ENCODE peak calls at places on chromosomes 3 and 15, in six cellular contexts. H is DND-41, N is fibroblast of lung, C is hepatocyte, A is GM23338, L is GM23248. I is an unnamed sample.

GRCh38 chr3:79018671-79019136 is 749.1 kb downstream of the ROBO1 start:
- DNase-seq in N (peak; percentile 75), C (peak; percentile 70), A (peak; percentile 77), L (peak; percentile 91), H (no peak), I (peak; percentile 59)

GRCh38 chr15:77032647-77033416 is 37.9 kb downstream of the PSTPIP1 start:
- DNase-seq in N (no peak), L (no peak), H (no peak), A (no peak), C (no peak), I (no peak)

GRCh38 chr3:168996622-168997021 is 666.9 kb downstream of the MECOM start:
- DNase-seq in H (no peak), L (no peak), C (peak; percentile 16), A (no peak), N (no peak), I (no peak)

GRCh38 chr3:111998661-111999641 is at the start of gene TAGLN3:
- DNase-seq in A (peak; percentile 78), C (peak; percentile 45), L (peak; percentile 56), H (no peak), N (peak; percentile 58), I (peak; percentile 39)

GRCh38 chr15:68379759-68380290 is 52.1 kb downstream of the ITGA11 start:
- DNase-seq in N (no peak), A (no peak), H (peak; percentile 30), C (no peak), L (no peak), I (no peak)

GRCh38 chr3:98697225-98697624 is 65.9 kb upstream of the ST3GAL6 start:
- DNase-seq in A (no peak), C (no peak), H (no peak), L (no peak), N (peak; percentile 30), I (no peak)

GRCh38 chr3:196563721-196564225 is 4.6 kb downstream of the WDR53 start:
- DNase-seq in H (no peak), A (no peak), N (peak; percentile 52), C (no peak), L (peak; percentile 27), I (peak; percentile 32)

GRCh38 chr15:72118400-72118978 is at the start of gene SENP8:
- DNase-seq in L (peak; percentile 87), A (peak; percentile 74), N (no peak), C (no peak), H (no peak), I (no peak)

GRCh38 chr3:59251899-59252298 is 202.1 kb upstream of the CFAP20DC start:
- DNase-seq in C (no peak), A (no peak), H (no peak), N (peak; percentile 89), L (no peak), I (peak; percentile 87)

GRCh38 chr3:17771177-17772048 is 29.0 kb upstream of the TBC1D5 start:
- DNase-seq in A (no peak), H (no peak), C (no peak), N (no peak), L (no peak), I (no peak)

GRCh38 chr3:171284308-171285075 is 175.7 kb downstream of the TNIK start:
- DNase-seq in N (peak; percentile 98), C (peak; percentile 54), A (no peak), H (no peak), L (peak; percentile 98), I (peak; percentile 98)

GRCh38 chr3:40201770-40202169 is 107.7 kb upstream of the EIF1B start:
- DNase-seq in A (no peak), L (no peak), N (no peak), C (no peak), H (no peak), I (no peak)

GRCh38 chr3:186342197-186342596 is 19.8 kb downstream of the DGKG start:
- DNase-seq in A (no peak), L (no peak), H (no peak), N (no peak), C (no peak), I (no peak)

GRCh38 chr3:147737411-147737810 is 328.2 kb downstream of the ZIC1 start:
- DNase-seq in L (no peak), A (no peak), C (no peak), H (no peak), N (no peak), I (no peak)

GRCh38 chr3:169497567-169498257 is 165.8 kb downstream of the MECOM start:
- DNase-seq in A (no peak), H (no peak), C (no peak), L (no peak), N (peak; percentile 82), I (peak; percentile 80)

GRCh38 chr3:127889976-127890650 is 24.9 kb upstream of the KBTBD12 start:
- DNase-seq in N (peak; percentile 42), A (peak; percentile 8), H (no peak), C (peak; percentile 29), L (peak; percentile 32), I (peak; percentile 37)

GRCh38 chr3:27844052-27844675 is 122.0 kb upstream of the EOMES start:
- DNase-seq in L (no peak), C (no peak), N (no peak), A (no peak), H (no peak), I (no peak)

GRCh38 chr3:120416868-120417267 is 33.9 kb downstream of the FSTL1 start:
- DNase-seq in N (no peak), C (no peak), L (no peak), A (no peak), H (peak; percentile 5), I (no peak)

GRCh38 chr3:53103566-53104296 is 26.5 kb downstream of the RFT1 start:
- DNase-seq in L (peak; percentile 19), A (no peak), C (no peak), H (no peak), N (no peak), I (no peak)

DNA sequence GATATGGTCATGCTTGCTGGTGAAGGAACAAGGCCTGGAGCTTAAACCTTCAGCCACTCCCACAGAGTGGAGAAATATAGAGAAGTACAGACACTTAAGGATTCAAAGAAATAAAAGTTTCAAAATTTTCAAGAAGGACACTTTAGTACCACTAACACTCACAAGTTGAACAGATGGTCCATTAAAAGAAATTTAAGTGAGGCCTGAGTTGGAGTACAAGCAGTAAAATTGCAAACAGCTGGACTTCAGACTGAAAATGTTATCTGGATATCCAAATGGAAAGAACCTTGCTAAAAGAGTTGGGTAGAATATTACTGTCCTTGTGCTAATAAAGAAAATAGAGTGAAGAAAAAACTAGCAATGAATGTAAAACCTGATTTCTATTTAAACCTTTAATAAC is 397.1 kb upstream of the KCNMB2 start:
- DNase-seq in H (no peak), A (no peak), L (no peak), C (no peak), N (no peak), I (no peak)
- TF ChIP-seq EZH2 in H (no peak), A (no peak), L (no peak), C (no peak), N (no peak), I (no peak)

GRCh38 chr3:190552021-190552420 is 38.1 kb downstream of the IL1RAP start:
- DNase-seq in N (no peak), L (no peak), A (no peak), H (no peak), C (no peak), I (no peak)
- H3K4me3 ChIP-seq in N (no peak overlapping the region), L (no peak overlapping the region), A (no peak overlapping the region), H (no peak overlapping the region), C (no peak overlapping the region), I (no peak overlapping the region)

GRCh38 chr3:172648736-172649135 is 62.1 kb downstream of the NCEH1 start:
- DNase-seq in N (peak; percentile 36), C (no peak), A (no peak), L (peak; percentile 60), H (no peak), I (no peak)

GRCh38 chr3:172647823-172648222 is 63.0 kb downstream of the NCEH1 start:
- DNase-seq in A (no peak), C (no peak), L (no peak), N (no peak), H (no peak), I (no peak)

GRCh38 chr3:172644258-172644657 is 66.6 kb downstream of the NCEH1 start:
- DNase-seq in A (no peak), L (no peak), C (no peak), N (no peak), H (no peak), I (no peak)

GRCh38 chr3:172643780-172644179 is 67.1 kb downstream of the NCEH1 start:
- DNase-seq in H (no peak), L (no peak), C (no peak), N (no peak), A (no peak), I (no peak)

GRCh38 chr3:172646439-172647015 is 64.3 kb downstream of the NCEH1 start:
- DNase-seq in A (no peak), C (peak; percentile 20), L (peak; percentile 59), N (peak; percentile 80), H (no peak), I (peak; percentile 75)
- H2AFZ ChIP-seq in A (no peak overlapping the region), C (no peak overlapping the region), L (no peak overlapping the region), N (no peak overlapping the region), H (no peak overlapping the region), I (no peak overlapping the region)

GRCh38 chr15:56996746-56997470 is 78.5 kb downstream of the TCF12 start:
- DNase-seq in A (no peak), L (peak; percentile 38), H (no peak), C (no peak), N (peak; percentile 67), I (peak; percentile 62)
- TF ChIP-seq EZH2 in A (no peak), L (no peak), H (no peak), C (no peak), N (no peak), I (no peak)

DNA sequence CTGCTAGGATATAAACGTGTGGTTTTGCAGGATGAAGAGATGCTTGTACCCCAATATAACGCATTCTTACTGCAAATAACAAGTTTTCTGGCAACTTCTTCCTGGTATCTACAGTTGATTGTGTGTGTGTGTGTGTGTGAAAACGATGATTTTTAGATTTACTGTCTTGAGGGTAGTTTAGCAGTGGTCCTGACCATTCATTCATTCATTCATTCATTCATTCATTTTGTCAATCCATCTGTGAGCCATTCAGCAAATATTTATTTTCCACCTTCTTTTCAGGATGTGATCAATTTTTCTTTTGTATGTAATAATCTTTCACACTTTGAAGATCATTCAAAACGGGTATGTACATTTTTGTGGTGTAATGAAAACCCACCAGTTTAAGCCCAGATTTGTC is 250.7 kb downstream of the PTPRG start:
- DNase-seq in H (no peak), L (no peak), A (no peak), C (no peak), N (no peak), I (no peak)
- H3K4me3 ChIP-seq in H (no peak overlapping the region), L (no peak overlapping the region), A (no peak overlapping the region), C (no peak overlapping the region), N (no peak overlapping the region), I (no peak overlapping the region)

GRCh38 chr3:34008836-34009479 is 210.5 kb downstream of the PDCD6IP start:
- DNase-seq in C (no peak), A (no peak), L (no peak), H (no peak), N (no peak), I (peak; percentile 12)

GRCh38 chr3:34008191-34008590 is 209.8 kb downstream of the PDCD6IP start:
- DNase-seq in H (peak; percentile 31), A (peak; percentile 39), N (peak; percentile 50), L (peak; percentile 53), C (no peak), I (peak; percentile 22)

GRCh38 chr3:34002569-34003100 is 204.2 kb downstream of the PDCD6IP start:
- DNase-seq in L (no peak), H (no peak), N (no peak), C (no peak), A (no peak), I (no peak)

GRCh38 chr3:34009480-34009844 is 211.0 kb downstream of the PDCD6IP start:
- DNase-seq in C (peak; percentile 15), A (no peak), L (no peak), N (no peak), H (no peak), I (no peak)

GRCh38 chr3:34005886-34006285 is 207.5 kb downstream of the PDCD6IP start:
- DNase-seq in L (peak; percentile 82), A (no peak), H (no peak), C (no peak), N (peak; percentile 89), I (peak; percentile 80)
- H2AFZ ChIP-seq in L (peak overlapping the region; percentile 32), A (peak overlapping the region; percentile 47), H (no peak overlapping the region), C (no peak overlapping the region), N (no peak overlapping the region), I (peak overlapping the region; percentile 16)